ENCODE peak calls at places on chromosome 11, in seven cellular contexts. E is kidney epithelial cell, P is fibroblast of pulmonary artery, M is tibial nerve, Y is AG10803, B is H9, D is HFFc6. A is an unnamed sample.

GRCh38 chr11:102879801-102880200 is 5.0 kb upstream of the MMP12 start:
- DNase-seq in E (no peak), P (no peak), M (no peak), Y (no peak), B (no peak), D (no peak), A (no peak)

GRCh38 chr11:109306322-109306721 is 115.7 kb upstream of the C11orf87 start:
- DNase-seq in E (no peak), P (peak; percentile 8), M (no peak), Y (peak; percentile 83), B (no peak), D (peak; percentile 8), A (no peak)

GRCh38 chr11:118435893-118436624 is at the start of gene KMT2A:
- DNase-seq in E (peak; percentile 52), P (peak; percentile 97), M (peak; percentile 97), Y (peak; percentile 99), B (peak; percentile 98), D (peak; percentile 97), A (peak; percentile 94)

GRCh38 chr11:76209956-76210885 is 3.9 kb upstream of the WNT11 start:
- DNase-seq in E (no peak), P (peak; percentile 79), M (peak; percentile 63), Y (peak; percentile 75), B (no peak), D (no peak), A (peak; percentile 52)

GRCh38 chr11:95361180-95361579 is 130.2 kb upstream of the SESN3 start:
- DNase-seq in E (no peak), P (no peak), M (no peak), Y (no peak), B (no peak), D (no peak), A (no peak)

GRCh38 chr11:13772223-13773046 is 104.0 kb downstream of the FAR1 start:
- DNase-seq in E (peak; percentile 65), P (peak; percentile 80), M (peak; percentile 18), Y (peak; percentile 56), B (no peak), D (peak; percentile 52), A (peak; percentile 26)

GRCh38 chr11:28616566-28616965 is 508.4 kb downstream of the METTL15 start:
- DNase-seq in E (no peak), P (no peak), M (no peak), Y (peak; percentile 34), B (no peak), D (no peak), A (no peak)

GRCh38 chr11:64887234-64887756 is 8.9 kb upstream of the EHD1 start:
- DNase-seq in E (no peak), P (no peak), M (no peak), Y (no peak), B (no peak), D (no peak), A (no peak)

GRCh38 chr11:20099527-20099926 is 60.7 kb downstream of the DBX1 start:
- DNase-seq in E (no peak), P (no peak), M (no peak), Y (no peak), B (no peak), D (no peak), A (no peak)

GRCh38 chr11:59787816-59788215 is 22.8 kb downstream of the MRPL16 start:
- DNase-seq in E (no peak), P (peak; percentile 90), M (no peak), Y (peak; percentile 82), B (no peak), D (peak; percentile 60), A (no peak)

GRCh38 chr11:61011950-61012830 is 40.7 kb downstream of the CD6 start:
- DNase-seq in E (peak; percentile 5), P (no peak), M (no peak), Y (no peak), B (no peak), D (no peak), A (peak; percentile 34)

GRCh38 chr11:134207538-134208239 is 16.1 kb downstream of the NCAPD3 start:
- DNase-seq in E (no peak), P (peak; percentile 36), M (peak; percentile 40), Y (peak; percentile 20), B (peak; percentile 45), D (peak; percentile 6), A (no peak)

GRCh38 chr11:32148824-32149223 is 58.0 kb downstream of the RCN1 start:
- DNase-seq in E (no peak), P (peak; percentile 4), M (no peak), Y (peak; percentile 23), B (no peak), D (peak; percentile 8), A (no peak)

GRCh38 chr11:28903716-28904115 is 795.5 kb downstream of the METTL15 start:
- DNase-seq in E (no peak), P (peak; percentile 35), M (no peak), Y (no peak), B (no peak), D (no peak), A (no peak)

GRCh38 chr11:118910309-118911112 is 15.2 kb downstream of the BCL9L start:
- DNase-seq in E (no peak), P (peak; percentile 92), M (peak; percentile 59), Y (peak; percentile 98), B (peak; percentile 94), D (peak; percentile 96), A (no peak)

GRCh38 chr11:14012836-14013235 is 50.3 kb downstream of the SPON1 start:
- DNase-seq in E (no peak), P (no peak), M (no peak), Y (peak; percentile 45), B (no peak), D (no peak), A (no peak)

GRCh38 chr11:58567889-58568512 is 7.7 kb downstream of the LPXN start:
- DNase-seq in E (no peak), P (peak; percentile 77), M (peak; percentile 58), Y (peak; percentile 57), B (peak; percentile 67), D (peak; percentile 39), A (peak; percentile 34)

GRCh38 chr11:3747704-3748103 is 49.6 kb downstream of the NUP98 start:
- DNase-seq in E (peak; percentile 21), P (peak; percentile 82), M (no peak), Y (peak; percentile 78), B (no peak), D (peak; percentile 60), A (no peak)

GRCh38 chr11:3920148-3920852 is 64.8 kb downstream of the STIM1 start:
- DNase-seq in E (no peak), P (peak; percentile 54), M (peak; percentile 74), Y (peak; percentile 86), B (no peak), D (peak; percentile 49), A (peak; percentile 43)

DNA sequence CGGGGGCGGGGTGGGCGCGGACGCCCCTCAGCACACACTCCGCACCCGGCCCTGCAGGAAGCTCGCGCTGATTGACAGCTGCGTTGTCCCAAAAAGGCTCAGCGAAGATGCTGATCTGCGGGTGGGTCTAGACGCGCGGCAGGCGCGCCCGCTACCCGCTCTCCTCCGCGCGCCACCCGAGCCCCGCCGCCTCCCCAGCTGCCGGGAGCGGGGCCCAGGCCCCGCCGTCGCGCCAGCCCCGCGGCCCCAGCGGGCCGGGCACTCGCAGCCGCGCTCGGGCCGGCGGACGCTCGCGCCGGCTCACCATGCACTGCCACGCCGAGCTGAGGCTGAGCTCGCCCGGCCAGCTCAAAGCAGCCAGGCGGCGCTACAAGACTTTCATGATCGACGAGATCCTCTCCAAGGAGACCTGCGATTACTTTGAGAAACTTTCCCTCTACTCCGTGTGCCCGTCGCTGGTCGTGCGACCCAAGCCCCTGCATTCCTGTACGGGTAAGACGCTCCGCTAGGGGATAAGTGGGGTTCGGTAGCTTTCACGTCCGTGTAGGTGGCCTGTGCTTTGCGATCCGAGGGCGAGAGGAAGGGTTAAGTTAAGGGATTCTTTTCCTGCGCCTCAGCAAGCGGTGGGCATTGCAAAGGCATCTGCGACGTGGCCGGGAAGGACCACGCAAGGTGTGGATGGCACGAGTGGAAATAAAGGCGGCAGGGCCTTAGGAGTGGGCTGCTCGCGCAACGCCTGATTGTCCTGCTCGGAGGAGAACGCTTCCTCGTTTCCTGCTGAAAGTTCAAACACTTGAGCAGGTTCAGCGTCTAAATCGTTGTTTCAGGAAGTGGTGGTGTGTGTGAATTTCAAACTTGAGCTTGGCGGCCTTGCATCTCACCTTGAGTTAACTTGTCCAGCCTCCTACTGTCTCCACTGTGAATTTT is at the start of gene BARX2:
- DNase-seq in E (peak; percentile 16), P (peak; percentile 66), M (no peak), Y (peak; percentile 40), B (peak; percentile 75), D (peak; percentile 41), A (peak; percentile 62)
- TF ChIP-seq CTCF in E (peak; percentile 73), P (peak; percentile 52), M (no peak), Y (peak; percentile 38), B (peak; percentile 67), D (peak; percentile 66), A (peak; percentile 58)

GRCh38 chr11:30855383-30856006 is 269.3 kb upstream of the MPPED2 start:
- DNase-seq in E (no peak), P (peak; percentile 31), M (no peak), Y (peak; percentile 25), B (no peak), D (no peak), A (peak; percentile 2)
- TF ChIP-seq CTCF in E (peak; percentile 30), P (peak; percentile 33), M (peak; percentile 49), Y (peak; percentile 52), B (peak; percentile 40), D (peak; percentile 54), A (no peak)

DNA sequence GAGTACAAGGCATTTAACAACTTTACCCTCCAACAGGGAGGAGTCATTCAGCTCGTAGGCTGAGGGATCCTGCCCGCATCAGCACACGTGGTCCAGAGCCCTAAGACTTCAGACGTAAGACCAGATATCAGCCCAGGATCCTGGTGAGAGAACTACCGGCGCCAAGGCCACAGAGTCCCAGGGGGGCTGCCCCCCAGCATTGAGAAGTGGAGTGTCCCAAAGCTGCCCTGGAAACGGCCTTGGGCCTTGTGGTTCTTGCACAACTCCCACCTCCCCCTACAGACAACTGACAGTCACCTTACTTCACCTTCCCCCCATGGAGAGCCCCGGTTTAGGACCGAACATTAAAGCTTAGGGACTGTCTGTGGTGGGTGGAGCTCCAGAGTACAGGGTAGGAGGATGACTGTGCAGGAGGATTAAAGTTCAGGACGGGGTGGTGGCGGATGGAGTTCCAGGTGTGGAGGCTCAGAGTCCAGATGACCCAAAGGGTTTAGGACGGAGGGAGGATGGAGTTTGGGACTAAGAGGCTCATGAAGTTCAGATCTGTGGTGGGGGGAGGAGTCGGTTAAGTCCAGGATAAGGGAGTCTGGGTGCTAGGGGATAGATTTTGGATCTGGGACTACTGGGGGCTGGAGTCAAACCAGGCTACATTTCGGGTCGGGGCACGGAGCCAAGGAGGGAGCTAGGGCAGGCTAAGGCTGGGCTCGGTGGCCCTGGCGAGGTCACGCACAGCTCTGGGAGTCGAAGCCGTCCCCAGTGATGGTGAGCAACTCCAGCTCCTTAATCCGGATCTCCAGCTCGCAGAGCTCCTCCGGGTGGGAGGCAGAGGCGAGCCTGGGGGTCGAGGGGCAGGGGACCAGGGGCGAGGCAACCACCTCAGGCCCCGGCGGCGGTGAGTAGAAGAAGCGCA is 856 bp downstream of the C11orf91 start:
- DNase-seq in E (no peak), P (no peak), M (no peak), Y (no peak), B (no peak), D (no peak), A (no peak)
- TF ChIP-seq CTCF in E (no peak), P (no peak), M (no peak), Y (no peak), B (no peak), D (no peak), A (no peak)

DNA sequence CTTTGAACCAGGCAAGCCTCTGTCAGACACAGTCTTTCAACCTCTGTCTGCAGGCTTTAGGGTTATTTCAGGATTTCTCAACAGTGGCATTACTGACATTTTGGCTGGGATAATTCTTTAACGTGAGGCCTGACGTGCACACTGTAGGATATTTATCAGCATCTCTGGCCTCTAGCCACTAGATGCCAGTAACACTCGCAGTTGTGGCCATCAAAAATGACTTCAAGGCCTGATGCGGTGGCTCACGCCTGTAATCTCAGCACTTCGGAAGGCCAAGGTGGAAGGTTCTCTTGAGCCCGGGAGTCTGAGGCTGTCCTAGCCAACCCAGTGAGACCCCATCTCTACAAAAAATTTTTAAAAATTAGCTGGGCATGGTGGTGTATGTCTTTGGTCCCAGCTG is 113.0 kb downstream of the CCDC81 start:
- DNase-seq in E (no peak), P (no peak), M (no peak), Y (no peak), B (no peak), D (no peak), A (no peak)
- TF ChIP-seq CTCF in E (no peak), P (no peak), M (no peak), Y (no peak), B (no peak), D (no peak), A (no peak)